ENCODE peak calls at places on chromosomes 3 and 15, in seven cellular contexts. O, S, W, R, P, X and J are unnamed samples.

GRCh38 chr3:108090066-108090700 is 648 bp downstream of the CD47 start:
- DNase-seq in O (peak; percentile 60), S (peak; percentile 62), W (peak; percentile 44), R (peak; percentile 16), P (peak; percentile 19), X (no peak), J (peak; percentile 37)

GRCh38 chr3:147521646-147522045 is 112.5 kb downstream of the ZIC1 start:
- DNase-seq in O (peak; percentile 32), S (no peak), W (no peak), R (no peak), P (no peak), X (no peak), J (no peak)

GRCh38 chr15:53445531-53445930 is 313.9 kb downstream of the WDR72 start:
- DNase-seq in O (no peak), S (no peak), W (no peak), R (no peak), P (no peak), X (no peak), J (no peak)

GRCh38 chr3:134911611-134912604 is 116.8 kb downstream of the EPHB1 start:
- DNase-seq in O (no peak), S (no peak), W (no peak), R (no peak), P (no peak), X (no peak), J (no peak)

GRCh38 chr3:5278666-5279065 is 91.2 kb downstream of the EDEM1 start:
- DNase-seq in O (no peak), S (no peak), W (no peak), R (no peak), P (no peak), X (no peak), J (no peak)

GRCh38 chr3:144923051-144923450 is 951.4 kb downstream of the DIPK2A start:
- DNase-seq in O (peak; percentile 51), S (no peak), W (no peak), R (no peak), P (no peak), X (no peak), J (no peak)

GRCh38 chr3:196997311-196997710 is 28.7 kb upstream of the PIGZ start:
- DNase-seq in O (no peak), S (no peak), W (no peak), R (no peak), P (no peak), X (no peak), J (no peak)

GRCh38 chr3:112117826-112118571 is 15.0 kb downstream of the GCSAM start:
- DNase-seq in O (no peak), S (no peak), W (no peak), R (no peak), P (no peak), X (no peak), J (no peak)